ENCODE peak calls at places on chromosome 7, in nine cellular contexts. M is cardiac muscle cell, F is H1, O is GM20000, P is IMR-90, N is endothelial cell, L is Caco-2, S is fibroblast of mammary gland, Z is BJ. V is an unnamed sample.

GRCh38 chr7:1806354-1806753 is 136.3 kb downstream of the ELFN1 start:
- DNase-seq in M (no peak), F (no peak), O (no peak), P (no peak), N (no peak), L (peak), S (no peak), Z (no peak), V (no peak)

GRCh38 chr7:155454183-155455112 is 3.5 kb upstream of the EN2 start:
- DNase-seq in M (no peak), F (no peak), O (peak), P (no peak), N (no peak), L (no peak), S (no peak), Z (no peak), V (no peak)

GRCh38 chr7:137354361-137354760 is 10.8 kb upstream of the PTN start:
- DNase-seq in M (peak), F (no peak), O (no peak), P (peak), N (no peak), L (no peak), S (peak), Z (no peak), V (peak)

GRCh38 chr7:66276363-66276762 is 71.2 kb downstream of the TPST1 start:
- DNase-seq in M (no peak), F (no peak), O (no peak), P (no peak), N (no peak), L (no peak), S (no peak), Z (no peak), V (no peak)

GRCh38 chr7:73931502-73931901 is 70.5 kb downstream of the TMEM270 start:
- DNase-seq in M (no peak), F (no peak), O (no peak), P (no peak), N (no peak), L (no peak), S (no peak), Z (no peak), V (no peak)

GRCh38 chr7:84949501-84949900 is 237.4 kb downstream of the SEMA3D start:
- DNase-seq in M (no peak), F (no peak), O (no peak), P (no peak), N (no peak), L (no peak), S (no peak), Z (no peak), V (no peak)

GRCh38 chr7:50921114-50921513 is 138.4 kb upstream of the GRB10 start:
- DNase-seq in M (no peak), F (no peak), O (no peak), P (no peak), N (no peak), L (no peak), S (no peak), Z (no peak), V (peak)

GRCh38 chr7:17581301-17581700 is 282.8 kb downstream of the AHR start:
- DNase-seq in M (no peak), F (no peak), O (no peak), P (no peak), N (no peak), L (no peak), S (no peak), Z (no peak), V (no peak)

GRCh38 chr7:39091774-39092173 is 114.1 kb downstream of the POU6F2 start:
- DNase-seq in M (no peak), F (no peak), O (no peak), P (no peak), N (no peak), L (no peak), S (no peak), Z (no peak), V (no peak)

GRCh38 chr7:41711283-41712064 is 8.6 kb upstream of the INHBA start:
- DNase-seq in M (peak), F (peak), O (no peak), P (peak), N (peak), L (no peak), S (peak), Z (no peak), V (peak)
- TF ChIP-seq CTCF in M (peak), F (peak), O (no peak), P (peak), N (peak), L (peak), S (peak), Z (peak), V (peak)

DNA sequence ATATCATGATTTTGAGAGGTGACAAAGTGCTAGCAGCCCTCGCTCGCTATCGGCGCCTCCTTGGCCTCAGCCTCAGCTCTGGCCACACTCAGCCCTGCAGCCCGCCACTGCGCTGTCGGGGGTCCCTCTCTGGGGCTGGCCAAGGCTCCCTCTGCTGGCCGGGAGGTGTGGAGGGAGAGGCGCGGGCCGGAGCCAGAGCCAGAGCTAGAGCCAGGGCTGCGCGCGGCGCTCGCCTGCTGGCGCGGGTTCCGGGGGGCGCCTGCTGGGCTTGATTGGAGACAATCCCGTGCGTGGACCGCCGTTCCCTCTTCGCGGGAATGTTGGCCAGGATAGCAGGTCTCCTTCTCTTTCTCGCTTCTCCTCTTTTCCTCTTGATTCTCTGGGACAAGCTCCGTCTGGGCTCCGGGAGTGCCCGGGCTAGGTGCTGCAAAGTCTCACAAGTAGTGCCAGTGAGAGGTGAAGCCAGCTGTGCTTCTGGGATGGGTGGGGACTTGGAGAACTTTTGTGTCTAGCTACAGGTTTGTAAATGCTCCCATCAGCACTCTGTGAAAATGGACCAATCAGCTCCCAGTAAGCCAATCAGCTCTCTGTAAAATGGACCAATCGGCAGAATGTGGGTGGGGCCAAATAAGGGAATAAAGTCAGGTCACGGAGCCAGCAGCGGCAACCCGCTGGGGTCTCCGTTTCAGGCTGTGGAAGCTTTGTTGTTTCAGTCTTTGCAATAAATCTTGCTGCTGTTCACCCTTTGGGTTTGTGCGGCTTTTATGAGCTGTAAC is 43.4 kb upstream of the ELMO1 start:
- DNase-seq in M (no peak), F (peak), O (no peak), P (no peak), N (peak), L (no peak), S (no peak), Z (no peak), V (no peak)
- TF ChIP-seq CTCF in M (no peak), F (peak), O (no peak), P (no peak), N (peak), L (no peak), S (no peak), Z (no peak), V (no peak)

GRCh38 chr7:70589010-70589409 is 542.9 kb upstream of the GALNT17 start:
- DNase-seq in M (no peak), F (peak), O (no peak), P (no peak), N (no peak), L (no peak), S (no peak), Z (no peak), V (no peak)
- TF ChIP-seq CTCF in M (no peak), F (no peak), O (no peak), P (no peak), N (no peak), L (no peak), S (no peak), Z (no peak), V (no peak)

GRCh38 chr7:37352974-37353948 is 95.4 kb downstream of the ELMO1 start:
- DNase-seq in M (no peak), F (peak), O (peak), P (no peak), N (no peak), L (peak), S (no peak), Z (no peak), V (peak)
- TF ChIP-seq CTCF in M (no peak), F (peak), O (peak), P (no peak), N (no peak), L (peak), S (no peak), Z (no peak), V (peak)

GRCh38 chr7:75971961-75972763 is 22.2 kb downstream of the TMEM120A start:
- DNase-seq in M (peak), F (no peak), O (no peak), P (no peak), N (peak), L (no peak), S (peak), Z (no peak), V (no peak)
- TF ChIP-seq CTCF in M (peak), F (peak), O (no peak), P (no peak), N (peak), L (peak), S (no peak), Z (no peak), V (no peak)

GRCh38 chr7:156510966-156511365 is 129.6 kb upstream of the RNF32 start:
- DNase-seq in M (no peak), F (no peak), O (no peak), P (no peak), N (no peak), L (no peak), S (no peak), Z (no peak), V (no peak)
- TF ChIP-seq CTCF in M (no peak), F (no peak), O (no peak), P (no peak), N (no peak), L (no peak), S (no peak), Z (no peak), V (no peak)